ENCODE peak calls at places on chromosomes 2 and 18, in nine cellular contexts. One of them, this sample, is unnamed.

GRCh38 chr18:48200631-48201336 is 208.4 kb downstream of the ZBTB7C start:
- DNase-seq in NCI-H748 treated with DMSO at 0.1 percent for 48 hours: no peak
- DNase-seq in GM19239: no peak
- DNase-seq in astrocyte of the spinal cord: no peak
- DNase-seq in CD8-positive, alpha-beta T cell: peak; percentile 42
- DNase-seq in EL: no peak
- DNase-seq in body of pancreas: no peak
- DNase-seq in K562: no peak
- DNase-seq in mesenchymal stem cell: no peak
- DNase-seq in this sample: no peak

GRCh38 chr2:218432676-218433365 is 13.9 kb downstream of the VIL1 start:
- DNase-seq in body of pancreas: no peak
- DNase-seq in astrocyte of the spinal cord: no peak
- DNase-seq in CD8-positive, alpha-beta T cell: no peak
- DNase-seq in K562: no peak
- DNase-seq in NCI-H748 treated with DMSO at 0.1 percent for 48 hours: no peak
- DNase-seq in EL: no peak
- DNase-seq in GM19239: no peak
- DNase-seq in mesenchymal stem cell: no peak
- DNase-seq in this sample: no peak

GRCh38 chr2:190533175-190533967 is 1.2 kb downstream of the NEMP2 start:
- DNase-seq in body of pancreas: no peak
- DNase-seq in CD8-positive, alpha-beta T cell: no peak
- DNase-seq in K562: no peak
- DNase-seq in NCI-H748 treated with DMSO at 0.1 percent for 48 hours: no peak
- DNase-seq in mesenchymal stem cell: no peak
- DNase-seq in EL: peak; percentile 39
- DNase-seq in astrocyte of the spinal cord: no peak
- DNase-seq in GM19239: no peak
- DNase-seq in this sample: no peak

GRCh38 chr2:47072018-47072691 is 83.0 kb downstream of the STPG4 start:
- DNase-seq in EL: peak; percentile 82
- DNase-seq in NCI-H748 treated with DMSO at 0.1 percent for 48 hours: no peak
- DNase-seq in mesenchymal stem cell: peak; percentile 82
- DNase-seq in astrocyte of the spinal cord: peak; percentile 91
- DNase-seq in K562: no peak
- DNase-seq in CD8-positive, alpha-beta T cell: no peak
- DNase-seq in body of pancreas: peak; percentile 83
- DNase-seq in GM19239: no peak
- DNase-seq in this sample: no peak

GRCh38 chr2:85873679-85874078 is 15.1 kb downstream of the ST3GAL5 start:
- DNase-seq in astrocyte of the spinal cord: no peak
- DNase-seq in GM19239: no peak
- DNase-seq in mesenchymal stem cell: no peak
- DNase-seq in body of pancreas: no peak
- DNase-seq in CD8-positive, alpha-beta T cell: peak; percentile 29
- DNase-seq in K562: peak; percentile 44
- DNase-seq in EL: no peak
- DNase-seq in NCI-H748 treated with DMSO at 0.1 percent for 48 hours: no peak
- DNase-seq in this sample: no peak

GRCh38 chr18:10113156-10114022 is 199.6 kb downstream of the VAPA start:
- DNase-seq in astrocyte of the spinal cord: no peak
- DNase-seq in NCI-H748 treated with DMSO at 0.1 percent for 48 hours: no peak
- DNase-seq in GM19239: no peak
- DNase-seq in body of pancreas: no peak
- DNase-seq in EL: no peak
- DNase-seq in mesenchymal stem cell: peak; percentile 78
- DNase-seq in K562: no peak
- DNase-seq in CD8-positive, alpha-beta T cell: no peak
- DNase-seq in this sample: no peak

GRCh38 chr2:141331127-141331526 is 799.7 kb downstream of the LRP1B start:
- DNase-seq in mesenchymal stem cell: peak; percentile 86
- DNase-seq in CD8-positive, alpha-beta T cell: no peak
- DNase-seq in GM19239: no peak
- DNase-seq in astrocyte of the spinal cord: peak; percentile 80
- DNase-seq in NCI-H748 treated with DMSO at 0.1 percent for 48 hours: no peak
- DNase-seq in K562: no peak
- DNase-seq in EL: peak; percentile 49
- DNase-seq in body of pancreas: no peak
- DNase-seq in this sample: no peak

GRCh38 chr18:24761765-24762164 is 301.3 kb downstream of the HRH4 start:
- DNase-seq in NCI-H748 treated with DMSO at 0.1 percent for 48 hours: no peak
- DNase-seq in K562: no peak
- DNase-seq in GM19239: no peak
- DNase-seq in EL: no peak
- DNase-seq in CD8-positive, alpha-beta T cell: no peak
- DNase-seq in astrocyte of the spinal cord: no peak
- DNase-seq in body of pancreas: no peak
- DNase-seq in mesenchymal stem cell: no peak
- DNase-seq in this sample: no peak

GRCh38 chr2:204881519-204882111 is 336.3 kb downstream of the PARD3B start:
- DNase-seq in NCI-H748 treated with DMSO at 0.1 percent for 48 hours: no peak
- DNase-seq in CD8-positive, alpha-beta T cell: no peak
- DNase-seq in mesenchymal stem cell: no peak
- DNase-seq in EL: no peak
- DNase-seq in GM19239: no peak
- DNase-seq in body of pancreas: no peak
- DNase-seq in astrocyte of the spinal cord: no peak
- DNase-seq in K562: no peak
- DNase-seq in this sample: no peak

GRCh38 chr18:7467708-7468466 is 99.2 kb upstream of the PTPRM start:
- DNase-seq in NCI-H748 treated with DMSO at 0.1 percent for 48 hours: peak; percentile 26
- DNase-seq in CD8-positive, alpha-beta T cell: no peak
- DNase-seq in EL: peak; percentile 41
- DNase-seq in astrocyte of the spinal cord: no peak
- DNase-seq in K562: peak; percentile 22
- DNase-seq in GM19239: no peak
- DNase-seq in body of pancreas: no peak
- DNase-seq in mesenchymal stem cell: no peak
- DNase-seq in this sample: no peak

GRCh38 chr2:240601831-240602160 is 15.3 kb downstream of the CAPN10 start:
- DNase-seq in EL: no peak
- DNase-seq in NCI-H748 treated with DMSO at 0.1 percent for 48 hours: no peak
- DNase-seq in astrocyte of the spinal cord: no peak
- DNase-seq in CD8-positive, alpha-beta T cell: no peak
- DNase-seq in K562: no peak
- DNase-seq in mesenchymal stem cell: no peak
- DNase-seq in body of pancreas: no peak
- DNase-seq in GM19239: no peak
- DNase-seq in this sample: no peak